ENCODE peak calls at places on chromosomes 6 and 20, in four cellular contexts. One of them, this sample, is unnamed. For H3K9me3, the result is how much of the 10 kb centered on the place peaks cover.

GRCh38 chr6:33746651-33747100 is at the start of gene IP6K3:
- DNase-seq in heart right ventricle: peak
- DNase-seq in astrocyte: no peak
- DNase-seq in CD8-positive, alpha-beta memory T cell: no peak
- DNase-seq in this sample: no peak

GRCh38 chr6:112549749-112550148 is 202.6 kb downstream of the RFPL4B start:
- DNase-seq in heart right ventricle: no peak
- DNase-seq in astrocyte: no peak
- DNase-seq in CD8-positive, alpha-beta memory T cell: no peak
- DNase-seq in this sample: no peak

GRCh38 chr6:81759782-81760181 is 7.3 kb upstream of the TENT5A start:
- DNase-seq in heart right ventricle: no peak
- DNase-seq in astrocyte: peak
- DNase-seq in CD8-positive, alpha-beta memory T cell: no peak
- DNase-seq in this sample: no peak

GRCh38 chr6:29553268-29554057 is 6.1 kb downstream of the UBD start:
- DNase-seq in heart right ventricle: peak
- DNase-seq in astrocyte: peak
- DNase-seq in CD8-positive, alpha-beta memory T cell: no peak
- DNase-seq in this sample: no peak

GRCh38 chr6:30682181-30683117 is 4.0 kb downstream of the PPP1R18 start:
- DNase-seq in heart right ventricle: peak
- DNase-seq in astrocyte: peak
- DNase-seq in CD8-positive, alpha-beta memory T cell: peak
- DNase-seq in this sample: no peak

GRCh38 chr20:35583636-35584560 is 31.7 kb upstream of the SPAG4 start:
- DNase-seq in heart right ventricle: no peak
- DNase-seq in astrocyte: no peak
- DNase-seq in CD8-positive, alpha-beta memory T cell: no peak
- DNase-seq in this sample: no peak

GRCh38 chr20:48339147-48339985 is 488.4 kb downstream of the PREX1 start:
- DNase-seq in heart right ventricle: no peak
- DNase-seq in astrocyte: peak
- DNase-seq in CD8-positive, alpha-beta memory T cell: no peak
- DNase-seq in this sample: peak

GRCh38 chr6:19557191-19557590 is 280.0 kb upstream of the ID4 start:
- DNase-seq in heart right ventricle: no peak
- DNase-seq in astrocyte: no peak
- DNase-seq in CD8-positive, alpha-beta memory T cell: no peak
- DNase-seq in this sample: no peak

GRCh38 chr20:51122931-51123658 is 100.2 kb upstream of the KCNG1 start:
- DNase-seq in heart right ventricle: no peak
- DNase-seq in astrocyte: no peak
- DNase-seq in CD8-positive, alpha-beta memory T cell: no peak
- DNase-seq in this sample: no peak

GRCh38 chr6:157120523-157121232 is 202.6 kb downstream of the TMEM242 start:
- DNase-seq in heart right ventricle: no peak
- DNase-seq in astrocyte: no peak
- DNase-seq in CD8-positive, alpha-beta memory T cell: no peak
- DNase-seq in this sample: no peak

GRCh38 chr6:80332013-80332412 is 225.5 kb downstream of the BCKDHB start:
- DNase-seq in heart right ventricle: no peak
- DNase-seq in astrocyte: no peak
- DNase-seq in CD8-positive, alpha-beta memory T cell: no peak
- DNase-seq in this sample: no peak

GRCh38 chr6:44498436-44498835 is 110.9 kb downstream of the CDC5L start:
- DNase-seq in heart right ventricle: no peak
- DNase-seq in astrocyte: no peak
- DNase-seq in CD8-positive, alpha-beta memory T cell: no peak
- DNase-seq in this sample: no peak

GRCh38 chr6:72817208-72817607 is 195.3 kb downstream of the KCNQ5 start:
- DNase-seq in heart right ventricle: no peak
- DNase-seq in astrocyte: no peak
- DNase-seq in CD8-positive, alpha-beta memory T cell: no peak
- DNase-seq in this sample: no peak

GRCh38 chr6:14717307-14717706 is 528.6 kb upstream of the JARID2 start:
- DNase-seq in heart right ventricle: no peak
- DNase-seq in astrocyte: no peak
- DNase-seq in CD8-positive, alpha-beta memory T cell: peak
- DNase-seq in this sample: no peak

GRCh38 chr20:63107449-63108200 is 100.9 kb upstream of the BHLHE23 start:
- DNase-seq in heart right ventricle: peak
- DNase-seq in astrocyte: no peak
- DNase-seq in CD8-positive, alpha-beta memory T cell: no peak
- DNase-seq in this sample: no peak

GRCh38 chr20:53645582-53645897 is 51.9 kb upstream of the ZNF217 start:
- DNase-seq in heart right ventricle: no peak
- DNase-seq in astrocyte: no peak
- DNase-seq in CD8-positive, alpha-beta memory T cell: no peak
- DNase-seq in this sample: no peak

GRCh38 chr6:18053555-18054445 is 66.4 kb upstream of the KIF13A start:
- DNase-seq in heart right ventricle: no peak
- DNase-seq in astrocyte: no peak
- DNase-seq in CD8-positive, alpha-beta memory T cell: no peak
- DNase-seq in this sample: no peak

GRCh38 chr20:12860619-12861247 is 148.0 kb upstream of the SPTLC3 start:
- DNase-seq in heart right ventricle: no peak
- DNase-seq in astrocyte: no peak
- DNase-seq in CD8-positive, alpha-beta memory T cell: no peak
- DNase-seq in this sample: no peak

GRCh38 chr6:127980996-127981395 is 80.1 kb upstream of the THEMIS start:
- DNase-seq in heart right ventricle: no peak
- DNase-seq in astrocyte: no peak
- DNase-seq in CD8-positive, alpha-beta memory T cell: no peak
- DNase-seq in this sample: no peak

GRCh38 chr6:28953039-28953872 is 29.5 kb upstream of the TRIM27 start:
- DNase-seq in heart right ventricle: no peak
- DNase-seq in astrocyte: peak
- DNase-seq in CD8-positive, alpha-beta memory T cell: peak
- DNase-seq in this sample: peak

GRCh38 chr6:46174904-46175303 is 4.1 kb upstream of the ENPP5 start:
- DNase-seq in heart right ventricle: no peak
- DNase-seq in astrocyte: no peak
- DNase-seq in CD8-positive, alpha-beta memory T cell: no peak
- DNase-seq in this sample: no peak

DNA sequence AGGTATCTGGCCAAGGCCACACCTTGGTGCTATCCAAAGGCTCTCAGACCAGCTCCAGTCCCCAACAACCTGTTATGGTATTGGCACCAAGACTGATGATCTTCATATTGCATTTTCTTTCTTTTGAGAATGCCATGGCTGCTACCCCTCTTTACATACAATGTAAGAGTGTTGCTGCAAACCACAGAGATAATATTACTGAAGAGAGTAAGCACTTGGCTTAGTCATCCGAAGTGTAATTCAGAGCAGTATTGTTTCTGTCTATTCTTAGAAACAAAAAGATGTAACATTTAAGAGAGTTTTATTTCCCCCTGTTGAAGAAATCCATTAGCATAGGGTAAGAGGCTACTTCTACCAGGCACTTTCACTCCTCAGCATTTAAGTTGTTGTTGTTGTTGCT is 212.5 kb downstream of the C6orf118 start:
- DNase-seq in heart right ventricle: no peak
- DNase-seq in astrocyte: no peak
- DNase-seq in CD8-positive, alpha-beta memory T cell: no peak
- DNase-seq in this sample: no peak
- H3K9me3 ChIP-seq in heart right ventricle: under half
- H3K9me3 ChIP-seq in astrocyte: under half
- H3K9me3 ChIP-seq in CD8-positive, alpha-beta memory T cell: under half
- H3K9me3 ChIP-seq in this sample: under half

GRCh38 chr20:4412216-4412615 is 309.5 kb upstream of the PRND start:
- DNase-seq in heart right ventricle: no peak
- DNase-seq in astrocyte: no peak
- DNase-seq in CD8-positive, alpha-beta memory T cell: no peak
- DNase-seq in this sample: no peak

GRCh38 chr20:4418141-4418540 is 303.6 kb upstream of the PRND start:
- DNase-seq in heart right ventricle: no peak
- DNase-seq in astrocyte: no peak
- DNase-seq in CD8-positive, alpha-beta memory T cell: no peak
- DNase-seq in this sample: no peak

GRCh38 chr20:4413314-4414045 is 308.2 kb upstream of the PRND start:
- DNase-seq in heart right ventricle: no peak
- DNase-seq in astrocyte: no peak
- DNase-seq in CD8-positive, alpha-beta memory T cell: no peak
- DNase-seq in this sample: no peak

DNA sequence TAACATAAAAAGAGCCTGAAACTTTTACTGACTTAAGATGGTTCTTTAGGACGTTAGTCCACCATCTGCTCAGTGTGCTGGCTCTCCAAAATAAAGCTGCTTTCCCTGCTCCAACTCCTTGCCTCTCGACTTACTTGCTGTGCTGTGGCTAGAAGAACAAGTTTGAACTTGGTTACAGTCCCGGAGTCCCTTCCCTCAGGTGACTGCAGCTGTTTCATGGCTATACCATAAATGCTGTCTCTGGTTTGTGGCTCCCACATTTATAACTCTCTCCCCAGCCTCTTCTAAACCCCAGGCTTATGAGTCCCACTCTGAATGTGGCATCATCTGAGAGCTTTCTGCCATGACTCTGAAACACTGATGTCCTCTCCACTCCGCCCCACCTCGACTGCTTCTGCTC is 306.4 kb upstream of the PRND start:
- DNase-seq in heart right ventricle: no peak
- DNase-seq in astrocyte: no peak
- DNase-seq in CD8-positive, alpha-beta memory T cell: no peak
- DNase-seq in this sample: no peak
- H3K9me3 ChIP-seq in heart right ventricle: under half
- H3K9me3 ChIP-seq in astrocyte: under half
- H3K9me3 ChIP-seq in CD8-positive, alpha-beta memory T cell: under half
- H3K9me3 ChIP-seq in this sample: under half

GRCh38 chr20:56094228-56094627 is 88.9 kb upstream of the CBLN4 start:
- DNase-seq in heart right ventricle: no peak
- DNase-seq in astrocyte: no peak
- DNase-seq in CD8-positive, alpha-beta memory T cell: no peak
- DNase-seq in this sample: no peak
- H3K9me3 ChIP-seq in heart right ventricle: under half
- H3K9me3 ChIP-seq in astrocyte: under half
- H3K9me3 ChIP-seq in CD8-positive, alpha-beta memory T cell: under half
- H3K9me3 ChIP-seq in this sample: under half

DNA sequence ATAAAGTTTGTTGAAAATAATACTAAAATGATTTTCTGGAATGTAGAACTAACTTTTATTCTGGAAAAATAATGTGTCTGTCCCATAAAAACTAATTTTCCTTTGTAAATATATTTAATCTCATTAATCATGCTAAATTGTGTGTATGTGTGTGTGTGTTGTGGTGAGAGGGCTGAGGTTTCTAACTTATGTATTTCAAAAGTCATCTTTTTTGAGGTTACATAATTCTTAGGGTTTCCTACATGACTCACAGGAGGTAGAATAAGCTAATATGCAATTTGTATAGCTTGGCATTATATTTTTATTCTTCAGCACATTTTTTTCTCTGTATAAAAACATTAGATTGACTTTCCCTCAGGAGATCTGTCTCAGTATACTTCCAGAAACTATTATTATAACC is 64.1 kb upstream of the CLVS2 start:
- DNase-seq in heart right ventricle: no peak
- DNase-seq in astrocyte: no peak
- DNase-seq in CD8-positive, alpha-beta memory T cell: no peak
- DNase-seq in this sample: no peak
- H3K9me3 ChIP-seq in heart right ventricle: under half
- H3K9me3 ChIP-seq in astrocyte: under half
- H3K9me3 ChIP-seq in CD8-positive, alpha-beta memory T cell: under half
- H3K9me3 ChIP-seq in this sample: under half

GRCh38 chr6:117624869-117625481 is 22.7 kb upstream of the GOPC start:
- DNase-seq in heart right ventricle: no peak
- DNase-seq in astrocyte: no peak
- DNase-seq in CD8-positive, alpha-beta memory T cell: no peak
- DNase-seq in this sample: no peak

GRCh38 chr6:117627533-117627932 is 25.2 kb upstream of the GOPC start:
- DNase-seq in heart right ventricle: no peak
- DNase-seq in astrocyte: no peak
- DNase-seq in CD8-positive, alpha-beta memory T cell: no peak
- DNase-seq in this sample: no peak

DNA sequence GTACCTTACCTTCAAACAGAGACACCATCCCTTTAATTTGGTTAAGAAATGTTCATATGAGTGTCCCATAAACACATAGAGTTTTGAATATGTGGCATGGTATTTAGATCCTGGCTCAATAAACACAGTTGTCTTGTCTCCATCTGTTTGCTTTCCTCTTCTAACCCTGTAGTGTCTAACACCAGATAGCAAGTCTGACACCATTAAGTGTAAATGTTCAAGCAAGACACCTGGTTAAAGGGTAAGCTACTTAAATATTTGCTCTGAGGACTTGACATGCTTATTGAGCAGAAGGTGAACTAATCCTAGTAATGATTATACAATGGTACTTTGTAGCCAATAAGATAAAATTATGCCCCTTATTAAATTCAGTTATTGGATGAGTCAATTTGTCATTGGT is 26.8 kb upstream of the GOPC start:
- DNase-seq in heart right ventricle: no peak
- DNase-seq in astrocyte: no peak
- DNase-seq in CD8-positive, alpha-beta memory T cell: no peak
- DNase-seq in this sample: no peak
- H3K9me3 ChIP-seq in heart right ventricle: under half
- H3K9me3 ChIP-seq in astrocyte: under half
- H3K9me3 ChIP-seq in CD8-positive, alpha-beta memory T cell: under half
- H3K9me3 ChIP-seq in this sample: under half

GRCh38 chr6:9623985-9624384 is 790.9 kb downstream of the TFAP2A start:
- DNase-seq in heart right ventricle: no peak
- DNase-seq in astrocyte: peak
- DNase-seq in CD8-positive, alpha-beta memory T cell: no peak
- DNase-seq in this sample: no peak
- H3K9me3 ChIP-seq in heart right ventricle: under half
- H3K9me3 ChIP-seq in astrocyte: under half
- H3K9me3 ChIP-seq in CD8-positive, alpha-beta memory T cell: under half
- H3K9me3 ChIP-seq in this sample: under half

This sample was measured in AG04450.